ENCODE peak calls at places on chromosomes 1 and 21, in six cellular contexts. L, Q, A, S, E and R are unnamed samples. For H3K4me1, the result is how much of the 10 kb centered on the place peaks cover.

GRCh38 chr1:29379438-29380073 is 143.2 kb downstream of the PTPRU start:
- DNase-seq in A (peak), S (no peak), Q (no peak), E (peak), L (peak), R (peak)

GRCh38 chr1:204190212-204191211 is 5.8 kb downstream of the KISS1 start:
- DNase-seq in S (peak), E (peak), A (peak), Q (no peak), L (peak), R (peak)

GRCh38 chr21:41961282-41961701 is 7.5 kb upstream of the C2CD2 start:
- DNase-seq in L (peak), S (no peak), E (no peak), Q (no peak), A (no peak), R (peak)

GRCh38 chr1:67429011-67429527 is 1.1 kb downstream of the SERBP1 start:
- DNase-seq in S (peak), L (peak), E (peak), A (peak), Q (no peak), R (no peak)

GRCh38 chr1:45953934-45954333 is 150.5 kb downstream of the MAST2 start:
- DNase-seq in Q (no peak), A (peak), S (peak), E (no peak), L (no peak), R (peak)

GRCh38 chr1:178931843-178932551 is 61.1 kb upstream of the ANGPTL1 start:
- DNase-seq in Q (no peak), A (no peak), E (peak), S (peak), L (no peak), R (no peak)

GRCh38 chr1:4267381-4268261 is 367.5 kb upstream of the C1orf174 start:
- DNase-seq in E (no peak), L (no peak), A (no peak), S (peak), Q (no peak), R (no peak)

GRCh38 chr1:247360991-247361721 is 29.5 kb upstream of the ZNF496 start:
- DNase-seq in A (no peak), L (no peak), S (peak), E (no peak), Q (no peak), R (no peak)

GRCh38 chr1:117370509-117370908 is 3.3 kb downstream of the MAN1A2 start:
- DNase-seq in A (no peak), S (no peak), E (no peak), L (no peak), Q (no peak), R (no peak)

GRCh38 chr1:235758931-235759330 is 107.8 kb downstream of the LYST start:
- DNase-seq in S (peak), Q (no peak), E (peak), A (no peak), L (no peak), R (no peak)

GRCh38 chr1:39158330-39159086 is 46.0 kb upstream of the MACF1 start:
- DNase-seq in S (peak), E (no peak), Q (peak), A (peak), L (peak), R (peak)

GRCh38 chr1:160844447-160845232 is 18.0 kb downstream of the CD244 start:
- DNase-seq in A (no peak), L (no peak), E (no peak), Q (no peak), S (no peak), R (no peak)

GRCh38 chr1:22349302-22350043 is 102.2 kb upstream of the ZBTB40 start:
- DNase-seq in S (no peak), E (no peak), Q (no peak), A (no peak), L (no peak), R (no peak)

DNA sequence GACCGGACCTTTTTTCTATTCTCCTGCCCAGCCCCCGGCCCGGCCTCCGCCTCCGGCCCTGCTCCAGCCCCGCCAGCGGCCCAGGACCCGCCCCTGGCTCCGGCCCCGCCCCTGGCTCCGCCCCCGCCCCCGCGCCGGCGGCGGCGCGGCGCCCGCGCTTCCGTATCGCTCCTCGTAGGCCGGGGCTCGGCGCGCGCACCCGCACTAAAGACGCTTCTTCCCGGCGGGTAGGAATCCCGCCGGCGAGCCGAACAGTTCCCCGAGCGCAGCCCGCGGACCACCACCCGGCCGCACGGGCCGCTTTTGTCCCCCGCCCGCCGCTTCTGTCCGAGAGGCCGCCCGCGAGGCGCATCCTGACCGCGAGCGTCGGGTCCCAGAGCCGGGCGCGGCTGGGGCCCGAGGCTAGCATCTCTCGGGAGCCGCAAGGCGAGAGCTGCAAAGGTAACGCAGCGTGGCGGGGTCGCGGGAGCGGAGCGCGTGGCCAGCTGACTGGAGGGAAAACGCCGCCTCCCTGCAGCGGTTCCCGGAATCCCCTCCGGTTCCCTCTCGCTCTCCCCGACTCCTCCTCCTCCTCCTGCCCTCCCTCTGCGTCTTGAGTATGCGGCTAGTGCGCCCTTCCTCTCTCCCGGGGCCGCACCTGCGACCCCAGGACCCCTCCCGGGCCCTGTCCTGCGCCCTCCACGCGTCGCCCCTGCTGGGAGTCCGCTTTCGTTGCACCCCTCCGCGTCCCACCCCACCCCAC is at the start of gene IFNAR2:
- DNase-seq in A (peak), S (peak), E (peak), Q (no peak), L (peak), R (no peak)
- TF ChIP-seq EZH2 in A (peak), S (no peak), E (no peak), Q (no peak), L (no peak), R (no peak)

GRCh38 chr1:234530641-234531040 is 51.7 kb upstream of the TARBP1 start:
- DNase-seq in A (no peak), Q (no peak), S (no peak), L (no peak), E (no peak), R (no peak)
- H3K4me1 ChIP-seq in A (under half), Q (half or more), S (under half), L (under half), E (under half), R (under half)

GRCh38 chr1:18653922-18654321 is 23.3 kb downstream of the PAX7 start:
- DNase-seq in A (peak), L (no peak), Q (no peak), E (no peak), S (no peak), R (no peak)

GRCh38 chr1:18654599-18654998 is 24.0 kb downstream of the PAX7 start:
- DNase-seq in Q (no peak), L (no peak), S (no peak), E (no peak), A (no peak), R (no peak)

GRCh38 chr1:18652791-18653190 is 22.1 kb downstream of the PAX7 start:
- DNase-seq in L (no peak), E (no peak), S (no peak), A (no peak), Q (no peak), R (no peak)

GRCh38 chr1:18651727-18652126 is 21.1 kb downstream of the PAX7 start:
- DNase-seq in Q (no peak), S (no peak), L (no peak), A (peak), E (no peak), R (no peak)

GRCh38 chr1:18653375-18653774 is 22.7 kb downstream of the PAX7 start:
- DNase-seq in A (no peak), S (no peak), Q (no peak), L (no peak), E (no peak), R (no peak)
- TF ChIP-seq EZH2 in A (peak), S (no peak), Q (no peak), L (no peak), E (no peak), R (no peak)

DNA sequence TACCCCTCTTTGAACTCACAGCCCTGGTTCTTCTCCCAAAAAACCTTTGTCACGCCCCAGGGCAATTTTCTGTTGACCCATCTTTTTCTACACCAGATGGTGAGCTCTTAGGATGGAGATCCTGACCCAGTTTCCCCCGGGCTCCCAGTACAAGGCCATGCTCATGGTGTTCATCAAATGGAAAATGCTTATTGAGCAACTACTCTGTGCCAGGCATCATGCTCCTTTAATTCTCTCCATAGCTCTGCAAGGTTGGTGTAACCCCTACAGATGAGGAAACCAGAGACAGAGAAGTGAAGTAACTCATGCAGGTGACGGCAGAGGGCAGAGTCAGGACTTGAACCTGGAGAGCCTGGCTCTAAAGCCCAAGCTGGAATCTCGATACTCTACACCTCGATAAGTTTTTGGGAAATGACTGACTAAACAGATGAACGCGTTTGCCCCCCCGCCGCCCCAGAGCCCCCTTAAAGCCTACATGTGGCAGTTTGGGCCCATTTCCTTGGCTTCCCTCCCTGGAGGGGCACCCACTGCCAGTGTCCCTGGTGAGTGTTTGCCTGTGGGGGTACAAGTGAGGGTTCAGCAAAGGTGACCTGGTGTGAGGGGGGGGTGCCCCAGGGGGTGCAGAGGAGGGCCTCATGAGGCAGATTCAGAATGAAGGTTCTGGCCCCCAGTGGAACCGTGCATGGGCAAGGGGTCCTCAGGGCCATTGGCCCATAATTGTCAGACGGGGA is 30.2 kb upstream of the RUNX3 start:
- DNase-seq in A (no peak), S (no peak), Q (no peak), E (no peak), L (no peak), R (no peak)
- H3K4me1 ChIP-seq in A (under half), S (under half), Q (under half), E (under half), L (under half), R (under half)